ENCODE peak calls at places on chromosomes 4 and X, in eight cellular contexts. T, E, D, C, Y, X, U and H are unnamed samples.

GRCh38 chr4:184583738-184584502 is 65.3 kb downstream of the CASP3 start:
- DNase-seq in X (no peak), D (no peak), Y (no peak), E (no peak), C (no peak), U (peak; percentile 11), T (no peak), H (no peak)

GRCh38 chr4:8909548-8909947 is 37.9 kb upstream of the HMX1 start:
- DNase-seq in E (no peak), Y (no peak), C (peak; percentile 14), D (no peak), X (no peak), U (no peak), T (no peak), H (no peak)

GRCh38 chrX:149002320-149002719 is 501.9 kb downstream of the AFF2 start:
- DNase-seq in T (no peak), D (no peak), Y (no peak), X (no peak), E (no peak), U (no peak), C (no peak), H (no peak)

GRCh38 chr4:163866728-163867313 is 372.3 kb downstream of the TMA16 start:
- DNase-seq in Y (no peak), E (no peak), D (no peak), T (no peak), X (no peak), C (no peak), U (no peak), H (no peak)

GRCh38 chrX:4670606-4671005 is 957.2 kb upstream of the PRKX start:
- DNase-seq in T (no peak), U (no peak), X (no peak), C (no peak), D (no peak), Y (no peak), E (no peak), H (no peak)

GRCh38 chrX:119655125-119655524 is 37.8 kb downstream of the SEPTIN6 start:
- DNase-seq in E (peak; percentile 59), U (no peak), D (no peak), Y (no peak), T (no peak), C (no peak), X (peak; percentile 76), H (no peak)

GRCh38 chrX:17592117-17592516 is 145.2 kb upstream of the SCML1 start:
- DNase-seq in T (no peak), D (no peak), Y (no peak), U (no peak), E (no peak), X (no peak), C (no peak), H (peak; percentile 36)

GRCh38 chrX:68718443-68718820 is 71.0 kb downstream of the STARD8 start:
- DNase-seq in T (no peak), U (no peak), X (no peak), C (peak; percentile 44), E (no peak), Y (no peak), D (peak; percentile 18), H (no peak)

GRCh38 chr4:139453041-139453370 is 915 bp upstream of the RAB33B start:
- DNase-seq in E (no peak), U (peak; percentile 91), D (no peak), X (no peak), C (no peak), T (no peak), Y (no peak), H (no peak)

GRCh38 chr4:56684320-56684719 is 3.2 kb upstream of the HOPX start:
- DNase-seq in Y (no peak), X (no peak), C (no peak), U (no peak), D (no peak), E (no peak), T (no peak), H (no peak)

GRCh38 chr4:81807927-81808672 is 336.4 kb upstream of the RASGEF1B start:
- DNase-seq in E (no peak), X (no peak), C (no peak), D (no peak), T (no peak), Y (no peak), U (no peak), H (peak; percentile 37)

GRCh38 chr4:38687571-38688011 is 23.6 kb downstream of the KLF3 start:
- DNase-seq in C (no peak), Y (no peak), T (no peak), D (no peak), E (no peak), U (no peak), X (no peak), H (no peak)

GRCh38 chrX:74535211-74535621 is 79.2 kb downstream of the RLIM start:
- DNase-seq in D (no peak), Y (peak; percentile 21), T (no peak), U (peak; percentile 10), C (no peak), E (no peak), X (peak; percentile 67), H (peak; percentile 39)

GRCh38 chr4:1760521-1761001 is 32.5 kb upstream of the FGFR3 start:
- DNase-seq in E (no peak), D (no peak), X (no peak), U (no peak), C (no peak), Y (no peak), T (no peak), H (no peak)

GRCh38 chrX:130575831-130576404 is 174.1 kb downstream of the RBMX2 start:
- DNase-seq in Y (peak; percentile 6), U (peak; percentile 31), E (peak; percentile 19), T (no peak), C (no peak), X (peak; percentile 63), D (peak; percentile 54), H (peak; percentile 43)

GRCh38 chr4:89898304-89898716 is 3.7 kb downstream of the MMRN1 start:
- DNase-seq in D (no peak), E (no peak), T (no peak), C (no peak), U (peak; percentile 27), Y (no peak), X (no peak), H (peak; percentile 54)

GRCh38 chr4:61896717-61897116 is 696.6 kb downstream of the ADGRL3 start:
- DNase-seq in T (no peak), U (no peak), D (no peak), X (no peak), E (no peak), Y (no peak), C (no peak), H (no peak)

GRCh38 chr4:155234206-155234605 is 25.8 kb downstream of the NPY2R start:
- DNase-seq in D (no peak), T (no peak), Y (no peak), E (no peak), U (no peak), C (no peak), X (no peak), H (no peak)

GRCh38 chrX:72526534-72527508 is 45.8 kb downstream of the HDAC8 start:
- DNase-seq in U (no peak), X (no peak), C (no peak), T (no peak), Y (no peak), D (no peak), E (no peak), H (no peak)

GRCh38 chr4:93480452-93480851 is 348.1 kb upstream of the ATOH1 start:
- DNase-seq in D (no peak), Y (peak; percentile 15), C (no peak), E (no peak), X (no peak), U (no peak), T (no peak), H (no peak)

GRCh38 chr4:148007303-148007702 is 275.4 kb downstream of the ARHGAP10 start:
- DNase-seq in E (peak; percentile 19), U (no peak), X (peak; percentile 67), T (peak; percentile 76), Y (peak; percentile 72), C (no peak), D (no peak), H (no peak)

DNA sequence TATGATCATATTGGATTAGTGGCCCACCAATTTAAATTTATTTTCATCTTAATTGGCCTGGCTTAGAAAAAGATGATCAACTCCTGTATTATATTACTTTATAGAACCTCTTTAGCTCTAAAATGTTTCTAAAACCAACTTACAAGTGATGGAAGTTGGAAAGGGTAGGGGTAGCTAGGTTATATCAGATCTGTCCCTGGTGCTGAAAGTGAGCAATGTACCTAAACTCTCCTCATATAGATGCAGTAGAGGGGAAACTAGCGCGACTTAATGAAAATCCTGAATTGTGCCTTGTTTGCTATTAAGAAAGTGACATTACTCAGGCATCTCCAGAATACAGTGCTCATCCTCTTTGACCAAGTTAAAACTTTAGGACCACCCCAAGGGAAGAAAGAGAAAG is 7.5 kb upstream of the PTCHD1 start:
- DNase-seq in T (no peak), E (no peak), D (no peak), C (no peak), X (no peak), U (no peak), Y (no peak), H (no peak)
- TF ChIP-seq CTCF in T (no peak), E (no peak), D (no peak), C (no peak), X (no peak), U (no peak), Y (no peak), H (no peak)

GRCh38 chr4:143558823-143559756 is 45.6 kb downstream of the SMARCA5 start:
- DNase-seq in D (peak; percentile 82), E (peak; percentile 46), Y (no peak), U (peak; percentile 38), T (peak; percentile 77), C (peak; percentile 70), X (peak; percentile 80), H (peak; percentile 81)

GRCh38 chr4:143555676-143556075 is 42.2 kb downstream of the SMARCA5 start:
- DNase-seq in C (no peak), T (no peak), X (no peak), Y (no peak), U (no peak), D (no peak), E (no peak), H (no peak)

GRCh38 chr4:143554728-143555597 is 41.5 kb downstream of the SMARCA5 start:
- DNase-seq in U (no peak), T (no peak), C (no peak), Y (no peak), D (no peak), E (no peak), X (no peak), H (no peak)

GRCh38 chr4:143559757-143560147 is 46.2 kb downstream of the SMARCA5 start:
- DNase-seq in E (no peak), C (no peak), T (peak; percentile 59), Y (no peak), D (no peak), U (no peak), X (peak; percentile 61), H (no peak)

GRCh38 chr4:143558286-143558685 is 44.8 kb downstream of the SMARCA5 start:
- DNase-seq in D (no peak), Y (no peak), U (no peak), X (no peak), C (no peak), E (no peak), T (no peak), H (no peak)
- H3K4me3 ChIP-seq in D (no peak overlapping the region), Y (no peak overlapping the region), U (no peak overlapping the region), X (no peak overlapping the region), C (peak overlapping the region; percentile 56), E (no peak overlapping the region), T (no peak overlapping the region), H (no peak overlapping the region)

GRCh38 chr4:3482707-3483106 is 19.6 kb downstream of the DOK7 start:
- DNase-seq in Y (no peak), T (no peak), C (no peak), U (no peak), D (no peak), X (no peak), E (no peak), H (no peak)
- H3K27ac ChIP-seq in Y (no peak overlapping the region), T (no peak overlapping the region), C (no peak overlapping the region), U (no peak overlapping the region), D (peak overlapping the region; percentile 99), X (no peak overlapping the region), E (no peak overlapping the region), H (no peak overlapping the region)

GRCh38 chr4:69060651-69061308 is 35.5 kb upstream of the UGT2B7 start:
- DNase-seq in Y (no peak), C (no peak), D (no peak), E (no peak), X (no peak), T (no peak), U (peak; percentile 0), H (no peak)
- TF ChIP-seq CTCF in Y (no peak), C (no peak), D (no peak), E (no peak), X (no peak), T (no peak), U (no peak), H (no peak)